ENCODE peak calls at places on chromosomes 4 and X, in four cellular contexts. One of them, this sample, is unnamed. For H3K4me1, the result is how much of the 10 kb centered on the place peaks cover.

GRCh38 chr4:169335331-169335730 is 64.6 kb upstream of the SH3RF1 start:
- DNase-seq in endothelial cell of umbilical vein: no peak
- DNase-seq in ovary: no peak
- DNase-seq in OCI-LY7: no peak
- DNase-seq in this sample: no peak

GRCh38 chrX:57678686-57679428 is 1.2 kb downstream of the NLRP2B start:
- DNase-seq in ovary: no peak
- DNase-seq in OCI-LY7: no peak
- DNase-seq in endothelial cell of umbilical vein: no peak
- DNase-seq in this sample: no peak

GRCh38 chrX:101999644-102000539 is 68.1 kb upstream of the ZMAT1 start:
- DNase-seq in OCI-LY7: no peak
- DNase-seq in ovary: no peak
- DNase-seq in endothelial cell of umbilical vein: no peak
- DNase-seq in this sample: no peak

GRCh38 chrX:15059488-15059887 is 186.3 kb downstream of the MOSPD2 start:
- DNase-seq in OCI-LY7: no peak
- DNase-seq in endothelial cell of umbilical vein: no peak
- DNase-seq in ovary: no peak
- DNase-seq in this sample: no peak

GRCh38 chr4:56764775-56765174 is 56.7 kb downstream of the SPINK2 start:
- DNase-seq in ovary: no peak
- DNase-seq in OCI-LY7: no peak
- DNase-seq in endothelial cell of umbilical vein: no peak
- DNase-seq in this sample: no peak

GRCh38 chr4:99207069-99207743 is 11.8 kb downstream of the ADH6 start:
- DNase-seq in OCI-LY7: no peak
- DNase-seq in ovary: no peak
- DNase-seq in endothelial cell of umbilical vein: no peak
- DNase-seq in this sample: no peak

GRCh38 chrX:11665144-11666040 is at the start of gene ARHGAP6:
- DNase-seq in endothelial cell of umbilical vein: peak
- DNase-seq in ovary: peak
- DNase-seq in OCI-LY7: no peak
- DNase-seq in this sample: peak

GRCh38 chr4:62917649-62918048 is 1491.6 kb downstream of the TECRL start:
- DNase-seq in ovary: no peak
- DNase-seq in OCI-LY7: no peak
- DNase-seq in endothelial cell of umbilical vein: no peak
- DNase-seq in this sample: no peak

GRCh38 chr4:121176082-121176706 is 12.1 kb upstream of the TNIP3 start:
- DNase-seq in ovary: no peak
- DNase-seq in endothelial cell of umbilical vein: no peak
- DNase-seq in OCI-LY7: no peak
- DNase-seq in this sample: no peak

GRCh38 chr4:179278647-179279046 is 1836.4 kb upstream of the AGA start:
- DNase-seq in endothelial cell of umbilical vein: no peak
- DNase-seq in OCI-LY7: no peak
- DNase-seq in ovary: no peak
- DNase-seq in this sample: no peak

GRCh38 chr4:107579099-107579498 is 140.9 kb downstream of the PAPSS1 start:
- DNase-seq in ovary: no peak
- DNase-seq in endothelial cell of umbilical vein: no peak
- DNase-seq in OCI-LY7: no peak
- DNase-seq in this sample: no peak

GRCh38 chrX:135434258-135435138 is 12.8 kb downstream of the SMIM10L2A start:
- DNase-seq in ovary: no peak
- DNase-seq in OCI-LY7: no peak
- DNase-seq in endothelial cell of umbilical vein: no peak
- DNase-seq in this sample: no peak

GRCh38 chr4:24928708-24929107 is 15.9 kb upstream of the CCDC149 start:
- DNase-seq in OCI-LY7: no peak
- DNase-seq in ovary: no peak
- DNase-seq in endothelial cell of umbilical vein: no peak
- DNase-seq in this sample: no peak

GRCh38 chr4:114921790-114922581 is 191.4 kb downstream of the NDST4 start:
- DNase-seq in endothelial cell of umbilical vein: no peak
- DNase-seq in OCI-LY7: no peak
- DNase-seq in ovary: no peak
- DNase-seq in this sample: no peak

GRCh38 chr4:83205760-83206159 is 78.8 kb downstream of the COQ2 start:
- DNase-seq in OCI-LY7: no peak
- DNase-seq in endothelial cell of umbilical vein: no peak
- DNase-seq in ovary: no peak
- DNase-seq in this sample: no peak

GRCh38 chrX:13855689-13856425 is 39.0 kb upstream of the GPM6B start:
- DNase-seq in endothelial cell of umbilical vein: no peak
- DNase-seq in ovary: no peak
- DNase-seq in OCI-LY7: no peak
- DNase-seq in this sample: no peak

GRCh38 chr4:152278505-152279301 is 257.2 kb downstream of the FBXW7 start:
- DNase-seq in OCI-LY7: no peak
- DNase-seq in ovary: no peak
- DNase-seq in endothelial cell of umbilical vein: no peak
- DNase-seq in this sample: no peak

GRCh38 chrX:69320116-69320515 is 154.9 kb upstream of the PJA1 start:
- DNase-seq in OCI-LY7: no peak
- DNase-seq in ovary: no peak
- DNase-seq in endothelial cell of umbilical vein: no peak
- DNase-seq in this sample: no peak

GRCh38 chr4:94534401-94535312 is 82.9 kb downstream of the PDLIM5 start:
- DNase-seq in endothelial cell of umbilical vein: no peak
- DNase-seq in OCI-LY7: no peak
- DNase-seq in ovary: no peak
- DNase-seq in this sample: no peak

GRCh38 chr4:142443469-142443868 is 402.6 kb downstream of the INPP4B start:
- DNase-seq in OCI-LY7: no peak
- DNase-seq in ovary: no peak
- DNase-seq in endothelial cell of umbilical vein: no peak
- DNase-seq in this sample: no peak

GRCh38 chrX:49163555-49164419 is 1.2 kb downstream of the MAGIX start:
- DNase-seq in OCI-LY7: peak
- DNase-seq in ovary: peak
- DNase-seq in endothelial cell of umbilical vein: peak
- DNase-seq in this sample: peak

GRCh38 chr4:11149612-11150259 is 279.0 kb downstream of the HS3ST1 start:
- DNase-seq in endothelial cell of umbilical vein: no peak
- DNase-seq in OCI-LY7: no peak
- DNase-seq in ovary: no peak
- DNase-seq in this sample: no peak

GRCh38 chr4:11050766-11051165 is 366.2 kb upstream of the CLNK start:
- DNase-seq in ovary: no peak
- DNase-seq in OCI-LY7: no peak
- DNase-seq in endothelial cell of umbilical vein: no peak
- DNase-seq in this sample: no peak

GRCh38 chr4:53674891-53675290 is 83.6 kb upstream of the LNX1 start:
- DNase-seq in endothelial cell of umbilical vein: no peak
- DNase-seq in OCI-LY7: no peak
- DNase-seq in ovary: no peak
- DNase-seq in this sample: no peak

GRCh38 chr4:38230121-38230728 is 270.0 kb downstream of the PTTG2 start:
- DNase-seq in OCI-LY7: no peak
- DNase-seq in ovary: no peak
- DNase-seq in endothelial cell of umbilical vein: no peak
- DNase-seq in this sample: no peak

GRCh38 chrX:130676861-130677260 is 226.1 kb downstream of the ENOX2 start:
- DNase-seq in OCI-LY7: no peak
- DNase-seq in endothelial cell of umbilical vein: peak
- DNase-seq in ovary: no peak
- DNase-seq in this sample: no peak

GRCh38 chr4:121711263-121712000 is 14.7 kb upstream of the ANXA5 start:
- DNase-seq in OCI-LY7: no peak
- DNase-seq in ovary: peak
- DNase-seq in endothelial cell of umbilical vein: peak
- DNase-seq in this sample: peak

GRCh38 chrX:107707866-107708265 is 67.7 kb downstream of the TSC22D3 start:
- DNase-seq in ovary: no peak
- DNase-seq in endothelial cell of umbilical vein: no peak
- DNase-seq in OCI-LY7: no peak
- DNase-seq in this sample: no peak

GRCh38 chr4:133474511-133474910 is 325.4 kb downstream of the PCDH10 start:
- DNase-seq in OCI-LY7: no peak
- DNase-seq in ovary: no peak
- DNase-seq in endothelial cell of umbilical vein: no peak
- DNase-seq in this sample: no peak

GRCh38 chr4:15544196-15544730 is 74.6 kb downstream of the CC2D2A start:
- DNase-seq in OCI-LY7: no peak
- DNase-seq in endothelial cell of umbilical vein: no peak
- DNase-seq in ovary: no peak
- DNase-seq in this sample: no peak

GRCh38 chrX:15384304-15384703 is at the start of gene VEGFD:
- DNase-seq in OCI-LY7: no peak
- DNase-seq in ovary: no peak
- DNase-seq in endothelial cell of umbilical vein: no peak
- DNase-seq in this sample: no peak

GRCh38 chrX:42023122-42023521 is 99.8 kb upstream of the CASK start:
- DNase-seq in OCI-LY7: no peak
- DNase-seq in endothelial cell of umbilical vein: no peak
- DNase-seq in ovary: no peak
- DNase-seq in this sample: no peak
- H3K4me1 ChIP-seq in OCI-LY7: under half
- H3K4me1 ChIP-seq in endothelial cell of umbilical vein: under half
- H3K4me1 ChIP-seq in ovary: under half
- H3K4me1 ChIP-seq in this sample: under half

GRCh38 chr4:118918388-118918787 is 29.7 kb downstream of the SYNPO2 start:
- DNase-seq in ovary: no peak
- DNase-seq in OCI-LY7: no peak
- DNase-seq in endothelial cell of umbilical vein: peak
- DNase-seq in this sample: no peak

GRCh38 chr4:118921736-118922135 is 33.1 kb downstream of the SYNPO2 start:
- DNase-seq in endothelial cell of umbilical vein: no peak
- DNase-seq in OCI-LY7: no peak
- DNase-seq in ovary: no peak
- DNase-seq in this sample: no peak

GRCh38 chr4:118923891-118924290 is 35.2 kb downstream of the SYNPO2 start:
- DNase-seq in ovary: no peak
- DNase-seq in endothelial cell of umbilical vein: no peak
- DNase-seq in OCI-LY7: no peak
- DNase-seq in this sample: no peak

GRCh38 chr4:118917582-118917981 is 28.9 kb downstream of the SYNPO2 start:
- DNase-seq in OCI-LY7: no peak
- DNase-seq in endothelial cell of umbilical vein: no peak
- DNase-seq in ovary: no peak
- DNase-seq in this sample: no peak

DNA sequence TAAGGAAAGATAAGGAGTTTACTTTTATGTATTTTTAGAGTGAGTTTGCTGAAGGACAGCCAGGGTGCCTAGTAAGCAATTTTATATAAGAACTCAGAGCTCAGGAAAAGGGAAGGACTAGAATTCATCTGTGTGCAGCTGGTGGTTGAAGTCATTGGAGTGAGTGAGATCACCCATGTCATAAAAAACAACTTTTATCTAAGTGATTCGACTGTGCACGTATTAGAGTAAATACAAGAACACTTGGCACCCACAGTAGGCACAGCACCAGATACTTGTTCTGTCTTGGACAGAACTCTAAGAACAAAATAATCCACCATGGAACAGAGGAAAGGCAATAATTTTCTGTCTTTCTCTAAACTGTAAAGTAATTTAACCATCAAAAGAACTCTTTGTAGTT is 31.6 kb downstream of the SYNPO2 start:
- DNase-seq in ovary: peak
- DNase-seq in OCI-LY7: no peak
- DNase-seq in endothelial cell of umbilical vein: peak
- DNase-seq in this sample: no peak
- H3K27ac ChIP-seq in ovary: no peak
- H3K27ac ChIP-seq in OCI-LY7: no peak
- H3K27ac ChIP-seq in endothelial cell of umbilical vein: no peak
- H3K27ac ChIP-seq in this sample: peak

DNA sequence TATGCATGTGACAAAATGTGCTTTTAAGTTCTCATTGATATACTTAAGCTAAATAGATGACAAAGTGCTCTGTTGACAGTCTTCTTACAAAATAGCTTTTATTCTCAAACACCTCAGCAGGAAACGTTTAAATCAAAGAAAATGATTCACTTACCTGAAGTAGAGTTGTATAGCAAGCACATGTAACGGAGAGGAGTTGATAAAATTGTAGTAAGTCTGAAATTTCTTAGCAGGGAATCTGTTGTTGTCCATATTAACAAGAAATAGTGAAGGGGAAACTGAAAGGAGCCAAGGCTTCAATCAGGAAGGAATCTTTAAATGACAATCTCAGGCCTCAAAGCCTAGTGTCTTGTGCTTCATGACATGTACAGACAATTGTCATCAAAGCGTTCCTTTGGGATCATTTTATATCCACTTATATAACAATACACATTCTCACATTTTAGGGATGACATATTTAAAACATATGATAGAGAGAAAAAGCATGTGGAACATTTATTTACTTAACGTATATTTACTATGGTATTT is 2010.2 kb upstream of the IGFBP7 start:
- DNase-seq in ovary: no peak
- DNase-seq in OCI-LY7: no peak
- DNase-seq in endothelial cell of umbilical vein: no peak
- DNase-seq in this sample: no peak
- H3K4me1 ChIP-seq in ovary: under half
- H3K4me1 ChIP-seq in OCI-LY7: under half
- H3K4me1 ChIP-seq in endothelial cell of umbilical vein: under half
- H3K4me1 ChIP-seq in this sample: under half

GRCh38 chr4:88734403-88734949 is 36.8 kb upstream of the NAP1L5 start:
- DNase-seq in ovary: no peak
- DNase-seq in endothelial cell of umbilical vein: no peak
- DNase-seq in OCI-LY7: no peak
- DNase-seq in this sample: no peak

GRCh38 chr4:88735554-88735953 is 37.9 kb upstream of the NAP1L5 start:
- DNase-seq in endothelial cell of umbilical vein: no peak
- DNase-seq in OCI-LY7: no peak
- DNase-seq in ovary: no peak
- DNase-seq in this sample: no peak

GRCh38 chr4:88738146-88738545 is 40.5 kb upstream of the NAP1L5 start:
- DNase-seq in ovary: no peak
- DNase-seq in endothelial cell of umbilical vein: no peak
- DNase-seq in OCI-LY7: no peak
- DNase-seq in this sample: peak

GRCh38 chr4:88737304-88738015 is 39.8 kb upstream of the NAP1L5 start:
- DNase-seq in endothelial cell of umbilical vein: peak
- DNase-seq in ovary: peak
- DNase-seq in OCI-LY7: no peak
- DNase-seq in this sample: peak

GRCh38 chr4:88736264-88736663 is 38.6 kb upstream of the NAP1L5 start:
- DNase-seq in ovary: no peak
- DNase-seq in endothelial cell of umbilical vein: no peak
- DNase-seq in OCI-LY7: no peak
- DNase-seq in this sample: no peak
- H3K27ac ChIP-seq in ovary: no peak
- H3K27ac ChIP-seq in endothelial cell of umbilical vein: no peak
- H3K27ac ChIP-seq in OCI-LY7: no peak
- H3K27ac ChIP-seq in this sample: peak

DNA sequence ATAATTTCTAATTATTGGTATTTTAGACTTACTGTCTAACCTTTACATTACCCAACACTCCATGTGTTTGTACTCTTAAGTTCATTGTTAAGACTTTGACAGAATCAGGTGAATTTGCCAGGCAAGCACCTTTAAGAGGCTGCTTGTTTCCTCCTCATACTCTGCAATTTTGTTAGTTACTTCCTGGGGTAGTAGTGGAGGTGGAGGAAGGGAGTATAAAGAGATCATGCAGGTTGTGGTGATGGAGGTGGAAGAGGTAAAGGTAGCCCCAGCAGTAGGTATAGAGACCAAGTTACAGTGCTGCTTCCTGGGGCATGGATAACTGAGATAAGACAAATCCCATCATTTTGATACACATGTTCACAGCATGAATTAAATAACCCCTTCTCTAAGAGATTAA is 6.7 kb downstream of the WDR44 start:
- DNase-seq in OCI-LY7: no peak
- DNase-seq in ovary: no peak
- DNase-seq in endothelial cell of umbilical vein: no peak
- DNase-seq in this sample: no peak
- H3K4me1 ChIP-seq in OCI-LY7: under half
- H3K4me1 ChIP-seq in ovary: under half
- H3K4me1 ChIP-seq in endothelial cell of umbilical vein: half or more
- H3K4me1 ChIP-seq in this sample: under half

This sample was measured in psoas muscle.